ENCODE peak calls at places on chromosomes 3 and 15, in ten cellular contexts. P is sigmoid colon; C is activated T-helper 1 cell treated with anti-CD3 and anti-CD28 coated beads, Interleukin-12 subunit alpha, Interleukin-12 subunit beta, Interleukin-2, Interleukin-4 antibody, amounts not matched to agents 30 ng/mL and 10 ng/mL and 1 ng/mL, durations not matched to agents 14 hours and 24 hours and 36 hours; X is CD8-positive, alpha-beta memory T cell; R is GM12878; O is stomach; B is foreskin fibroblast; N is right cardiac atrium; G is NCI-H1436; K is AG09319. D is an unnamed sample.
A peak's percentile ranks its signal among the peaks of the same experiment; 100 is the strongest.

GRCh38 chr3:41920406-41920970 is 41.4 kb downstream of the ULK4 start:
- DNase-seq in G (no peak), C (no peak), N (no peak), K (no peak), B (no peak), R (no peak), P (no peak), X (no peak), O (no peak), D (no peak)

GRCh38 chr3:177618873-177619771 is 421.8 kb upstream of the TBL1XR1 start:
- DNase-seq in O (no peak), P (no peak), X (no peak), B (peak; percentile 57), R (no peak), G (no peak), C (no peak), K (peak; percentile 93), N (no peak), D (no peak)

GRCh38 chr3:73766599-73767378 is 142.0 kb upstream of the PDZRN3 start:
- DNase-seq in N (no peak), G (no peak), K (peak; percentile 93), O (no peak), B (peak; percentile 79), R (no peak), C (no peak), P (peak; percentile 66), X (no peak), D (no peak)

GRCh38 chr3:128071771-128072453 is 19.7 kb downstream of the SEC61A1 start:
- DNase-seq in X (no peak), B (no peak), C (no peak), P (peak; percentile 55), G (no peak), K (no peak), O (no peak), R (no peak), N (no peak), D (no peak)

GRCh38 chr15:62219799-62220198 is 54.7 kb upstream of the C2CD4B start:
- DNase-seq in O (no peak), B (no peak), G (no peak), X (no peak), N (no peak), K (no peak), C (no peak), P (no peak), R (no peak), D (no peak)

GRCh38 chr15:37810381-37810780 is 124.1 kb upstream of the TMCO5A start:
- DNase-seq in X (no peak), B (no peak), C (no peak), O (no peak), P (no peak), N (no peak), R (no peak), K (no peak), G (no peak), D (no peak)

GRCh38 chr15:68183886-68184285 is 21.2 kb downstream of the CALML4 start:
- DNase-seq in X (no peak), C (no peak), B (no peak), K (no peak), O (no peak), N (no peak), P (no peak), G (no peak), R (no peak), D (no peak)

GRCh38 chr3:39302178-39302577 is 22.3 kb upstream of the CX3CR1 start:
- DNase-seq in C (no peak), R (no peak), X (no peak), O (no peak), B (no peak), K (no peak), G (no peak), P (no peak), N (no peak), D (no peak)

GRCh38 chr3:115698851-115699535 is 75.7 kb downstream of the GAP43 start:
- DNase-seq in N (no peak), P (no peak), C (no peak), X (peak; percentile 5), R (no peak), O (no peak), K (no peak), B (no peak), G (peak; percentile 79), D (no peak)

GRCh38 chr3:8204846-8205624 is 296.6 kb upstream of the LMCD1 start:
- DNase-seq in X (no peak), K (peak; percentile 1), O (no peak), C (no peak), G (no peak), P (no peak), B (no peak), N (no peak), R (no peak), D (no peak)

GRCh38 chr15:85494035-85494793 is 113.8 kb downstream of the AKAP13 start:
- DNase-seq in P (no peak), O (no peak), G (no peak), X (no peak), B (peak; percentile 86), N (no peak), K (no peak), C (no peak), R (no peak), D (peak; percentile 62)

GRCh38 chr15:70954176-70954575 is 61.5 kb downstream of the LRRC49 start:
- DNase-seq in C (no peak), P (no peak), X (no peak), K (no peak), O (no peak), R (no peak), B (no peak), N (no peak), G (no peak), D (no peak)

GRCh38 chr15:66253643-66254363 is at the start of gene MEGF11:
- DNase-seq in G (peak; percentile 49), O (no peak), P (no peak), N (peak; percentile 53), K (no peak), R (no peak), X (peak; percentile 2), C (no peak), B (peak; percentile 29), D (no peak)

GRCh38 chr3:57397175-57398026 is 104.9 kb upstream of the ASB14 start:
- DNase-seq in B (peak; percentile 28), O (peak; percentile 53), N (no peak), X (peak; percentile 60), C (peak; percentile 48), K (peak; percentile 22), G (peak; percentile 13), P (no peak), R (peak; percentile 39), D (peak; percentile 55)

GRCh38 chr3:8282541-8283165 is 219.0 kb upstream of the LMCD1 start:
- DNase-seq in B (no peak), P (no peak), R (no peak), G (no peak), O (no peak), X (no peak), N (no peak), C (no peak), K (no peak), D (no peak)